ENCODE peak calls at places on chromosomes 12 and 14, in five cellular contexts. D, H, L, R and X are unnamed samples.

GRCh38 chr14:99236386-99237133 is 35.4 kb downstream of the BCL11B start:
- DNase-seq in D (no peak), L (no peak), H (no peak), R (no peak), X (no peak)

GRCh38 chr14:63670692-63671091 is 29.0 kb upstream of the WDR89 start:
- DNase-seq in D (no peak), R (no peak), H (no peak), L (no peak), X (no peak)

GRCh38 chr12:94267907-94268575 is 119.7 kb downstream of the PLXNC1 start:
- DNase-seq in R (no peak), L (no peak), D (no peak), H (no peak), X (no peak)

GRCh38 chr12:9751204-9752144 is 9.2 kb downstream of the CD69 start:
- DNase-seq in D (peak), L (no peak), H (no peak), R (peak), X (peak)

GRCh38 chr14:60753264-60754126 is 18.9 kb downstream of the MNAT1 start:
- DNase-seq in L (no peak), R (peak), H (no peak), D (peak), X (peak)

GRCh38 chr14:99426796-99427346 is 53.8 kb downstream of the SETD3 start:
- DNase-seq in H (no peak), D (no peak), L (no peak), R (no peak), X (no peak)

GRCh38 chr14:45467023-45467422 is 214.0 kb upstream of the MIS18BP1 start:
- DNase-seq in D (no peak), L (no peak), R (no peak), H (no peak), X (no peak)

GRCh38 chr14:23442721-23443356 is 7.4 kb upstream of the MYH7 start:
- DNase-seq in L (no peak), R (no peak), D (no peak), H (no peak), X (no peak)

GRCh38 chr12:59041241-59042121 is 121.2 kb upstream of the LRIG3 start:
- DNase-seq in D (no peak), L (no peak), H (no peak), R (no peak), X (no peak)

GRCh38 chr14:105198588-105198987 is 17.5 kb upstream of the NUDT14 start:
- DNase-seq in H (no peak), L (no peak), R (no peak), D (no peak), X (no peak)

GRCh38 chr12:117143008-117143532 is 43.9 kb upstream of the TESC start:
- DNase-seq in H (no peak), D (no peak), L (no peak), R (no peak), X (no peak)

GRCh38 chr14:30132201-30132600 is 204.6 kb upstream of the PRKD1 start:
- DNase-seq in H (no peak), L (no peak), D (no peak), R (no peak), X (no peak)

GRCh38 chr12:29039013-29039412 is 110.1 kb upstream of the FAR2 start:
- DNase-seq in H (no peak), R (no peak), D (no peak), L (no peak), X (no peak)

GRCh38 chr12:53101931-53102781 is 1.1 kb upstream of the SOAT2 start:
- DNase-seq in R (no peak), L (no peak), H (no peak), D (no peak), X (no peak)

GRCh38 chr14:90693413-90693812 is 122.8 kb downstream of the TTC7B start:
- DNase-seq in H (no peak), R (no peak), L (no peak), D (no peak), X (no peak)

GRCh38 chr12:11968516-11968915 is 102.2 kb upstream of the BCL2L14 start:
- DNase-seq in R (no peak), D (no peak), H (no peak), L (no peak), X (no peak)

GRCh38 chr14:79836577-79836976 is 374.7 kb downstream of the DIO2 start:
- DNase-seq in L (no peak), R (no peak), D (no peak), H (no peak), X (no peak)

GRCh38 chr12:6915023-6915788 is 826 bp downstream of the ENO2 start:
- DNase-seq in H (no peak), R (no peak), D (peak), L (peak), X (peak)